ENCODE peak calls at places on chromosome 17, in eight cellular contexts. N is dorsolateral prefrontal cortex, G is brain microvascular endothelial cell, J is uterus, R is OCI-LY7, F is heart right ventricle, P is IMR-90, O is thoracic aorta. Y is an unnamed sample.
A peak's percentile ranks its signal among the peaks of the same experiment; 100 is the strongest.

GRCh38 chr17:4558311-4558972 is 1.9 kb downstream of the GGT6 start:
- DNase-seq in N (no peak), G (no peak), J (no peak), R (no peak), F (no peak), P (no peak), O (no peak), Y (no peak)

GRCh38 chr17:81420769-81421462 is 25.7 kb downstream of the BAHCC1 start:
- DNase-seq in N (peak; percentile 83), G (no peak), J (no peak), R (no peak), F (peak; percentile 76), P (peak; percentile 49), O (peak; percentile 68), Y (no peak)

GRCh38 chr17:33520404-33521032 is 227.4 kb upstream of the ASIC2 start:
- DNase-seq in N (peak; percentile 56), G (no peak), J (peak; percentile 34), R (peak; percentile 37), F (peak; percentile 57), P (peak; percentile 1), O (no peak), Y (peak; percentile 18)

GRCh38 chr17:64455993-64456885 is 7.3 kb downstream of the MILR1 start:
- DNase-seq in N (no peak), G (no peak), J (no peak), R (peak; percentile 89), F (no peak), P (no peak), O (no peak), Y (peak; percentile 42)

GRCh38 chr17:37650419-37651003 is 7.3 kb upstream of the DDX52 start:
- DNase-seq in N (peak; percentile 22), G (peak; percentile 40), J (no peak), R (peak; percentile 10), F (no peak), P (peak; percentile 59), O (no peak), Y (no peak)

GRCh38 chr17:64058547-64059115 is 38.2 kb upstream of the ICAM2 start:
- DNase-seq in N (no peak), G (no peak), J (no peak), R (peak; percentile 35), F (no peak), P (peak; percentile 14), O (no peak), Y (no peak)

GRCh38 chr17:6303664-6304063 is 131.3 kb downstream of the AIPL1 start:
- DNase-seq in N (no peak), G (peak; percentile 6), J (no peak), R (peak; percentile 29), F (peak; percentile 16), P (no peak), O (no peak), Y (no peak)

GRCh38 chr17:55693244-55694216 is 29.1 kb downstream of the TMEM100 start:
- DNase-seq in N (no peak), G (no peak), J (no peak), R (no peak), F (no peak), P (peak; percentile 4), O (no peak), Y (no peak)

GRCh38 chr17:68771867-68772515 is 170.8 kb upstream of the FAM20A start:
- DNase-seq in N (peak; percentile 40), G (peak; percentile 69), J (peak; percentile 51), R (peak; percentile 80), F (no peak), P (peak; percentile 75), O (no peak), Y (no peak)

GRCh38 chr17:63827801-63828221 is 348 bp upstream of the FTSJ3 start:
- DNase-seq in N (no peak), G (no peak), J (no peak), R (peak; percentile 38), F (no peak), P (no peak), O (no peak), Y (no peak)

GRCh38 chr17:80805032-80805751 is 186.4 kb upstream of the CHMP6 start:
- DNase-seq in N (peak; percentile 65), G (no peak), J (no peak), R (no peak), F (no peak), P (peak; percentile 74), O (no peak), Y (no peak)

GRCh38 chr17:36851230-36851629 is 86.0 kb upstream of the LHX1 start:
- DNase-seq in N (no peak), G (no peak), J (no peak), R (no peak), F (no peak), P (peak; percentile 45), O (no peak), Y (no peak)

GRCh38 chr17:76897023-76897422 is 28.8 kb downstream of the MGAT5B start:
- DNase-seq in N (no peak), G (no peak), J (no peak), R (no peak), F (no peak), P (no peak), O (no peak), Y (no peak)

GRCh38 chr17:45409659-45410076 is 23.0 kb downstream of the ARHGAP27 start:
- DNase-seq in N (no peak), G (no peak), J (no peak), R (peak; percentile 56), F (no peak), P (no peak), O (no peak), Y (no peak)

GRCh38 chr17:72412650-72413076 is 291.8 kb downstream of the SOX9 start:
- DNase-seq in N (no peak), G (no peak), J (no peak), R (no peak), F (no peak), P (no peak), O (no peak), Y (no peak)

GRCh38 chr17:4135489-4135888 is 7.3 kb downstream of the ZZEF1 start:
- DNase-seq in N (no peak), G (no peak), J (no peak), R (no peak), F (no peak), P (no peak), O (no peak), Y (no peak)

GRCh38 chr17:8904686-8905085 is 37.2 kb upstream of the PIK3R6 start:
- DNase-seq in N (no peak), G (no peak), J (no peak), R (no peak), F (no peak), P (no peak), O (no peak), Y (no peak)
- H3K4me3 ChIP-seq in N (no peak overlapping the region), G (no peak overlapping the region), J (no peak overlapping the region), R (no peak overlapping the region), F (no peak overlapping the region), P (no peak overlapping the region), O (no peak overlapping the region), Y (no peak overlapping the region)

DNA sequence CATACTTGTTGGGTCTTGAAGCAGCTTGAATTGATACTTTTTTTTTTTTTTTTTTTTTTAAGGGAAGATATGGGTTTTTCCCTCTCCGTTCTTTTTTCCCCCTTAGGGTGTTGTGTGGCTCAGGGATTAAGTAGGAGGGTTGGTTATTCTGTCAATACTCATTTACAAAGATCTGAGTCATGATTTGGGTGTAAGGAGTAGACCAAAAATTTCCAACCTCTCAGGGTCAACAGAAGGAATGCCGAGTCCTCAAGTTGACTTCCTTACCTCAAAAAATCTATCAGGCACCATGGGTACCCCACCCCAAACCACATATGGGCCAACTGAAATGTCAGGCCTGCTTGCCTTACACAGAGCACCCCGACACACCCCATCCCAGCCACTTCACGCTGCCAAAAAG is 230.5 kb downstream of the CCDC182 start:
- DNase-seq in N (no peak), G (no peak), J (no peak), R (no peak), F (no peak), P (no peak), O (no peak), Y (no peak)
- H3K27ac ChIP-seq in N (no peak overlapping the region), G (no peak overlapping the region), J (no peak overlapping the region), R (no peak overlapping the region), F (no peak overlapping the region), P (no peak overlapping the region), O (no peak overlapping the region), Y (no peak overlapping the region)

GRCh38 chr17:40348562-40349476 is 15.7 kb downstream of the GJD3 start:
- DNase-seq in N (peak; percentile 81), G (no peak), J (peak; percentile 37), R (no peak), F (peak; percentile 76), P (no peak), O (no peak), Y (no peak)

GRCh38 chr17:40350410-40351184 is 13.9 kb downstream of the GJD3 start:
- DNase-seq in N (no peak), G (peak; percentile 66), J (no peak), R (no peak), F (no peak), P (no peak), O (no peak), Y (no peak)

GRCh38 chr17:40351185-40352043 is 13.1 kb downstream of the GJD3 start:
- DNase-seq in N (no peak), G (no peak), J (no peak), R (no peak), F (no peak), P (no peak), O (no peak), Y (no peak)

GRCh38 chr17:40348136-40348504 is 16.4 kb downstream of the GJD3 start:
- DNase-seq in N (no peak), G (no peak), J (no peak), R (no peak), F (no peak), P (no peak), O (no peak), Y (no peak)

DNA sequence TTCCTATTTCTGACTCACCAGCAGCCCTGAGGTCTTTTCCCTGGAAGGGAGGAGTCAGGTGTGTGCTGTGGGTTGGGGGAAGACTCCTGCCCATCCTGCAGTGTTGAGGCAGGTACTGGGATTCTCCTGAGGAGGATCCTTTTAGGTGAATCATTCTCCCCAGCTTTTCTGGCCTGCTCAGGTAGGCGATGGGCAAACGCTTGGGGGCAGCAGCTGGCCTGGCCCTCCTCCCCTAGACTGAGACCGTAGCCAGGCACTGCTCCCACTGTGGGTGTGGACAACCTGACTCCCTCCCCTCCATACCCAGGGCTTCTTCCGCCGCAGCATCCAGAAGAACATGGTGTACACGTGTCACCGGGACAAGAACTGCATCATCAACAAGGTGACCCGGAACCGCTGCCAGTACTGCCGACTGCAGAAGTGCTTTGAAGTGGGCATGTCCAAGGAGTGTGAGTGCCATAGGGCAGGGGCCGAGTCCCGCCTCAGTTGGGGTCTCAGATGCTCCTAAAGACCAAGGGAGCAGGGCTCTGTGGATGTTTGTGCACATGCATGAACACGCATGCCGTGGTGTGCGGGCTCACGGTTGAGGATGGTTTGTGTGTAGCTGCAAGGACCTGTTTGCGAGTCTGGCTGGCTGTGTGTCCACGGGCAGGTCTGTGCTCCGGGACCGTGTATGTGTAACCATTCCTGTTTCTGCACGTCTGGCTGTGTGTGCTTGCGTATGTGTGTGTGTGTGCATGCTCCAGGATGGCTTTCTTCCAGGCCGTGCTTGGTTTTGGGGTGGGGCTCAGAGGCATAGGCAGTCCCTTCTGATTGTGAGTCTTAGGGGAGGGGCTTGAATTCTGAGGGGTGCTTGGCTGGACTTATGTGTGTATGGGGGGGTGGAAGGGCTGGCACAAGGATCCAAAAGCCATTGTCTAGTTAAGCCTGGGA is 14.8 kb downstream of the GJD3 start:
- DNase-seq in N (no peak), G (no peak), J (peak; percentile 25), R (no peak), F (no peak), P (peak; percentile 38), O (no peak), Y (no peak)
- H3K4me3 ChIP-seq in N (no peak overlapping the region), G (no peak overlapping the region), J (no peak overlapping the region), R (no peak overlapping the region), F (no peak overlapping the region), P (no peak overlapping the region), O (no peak overlapping the region), Y (no peak overlapping the region)

GRCh38 chr17:70313450-70313849 is 144.1 kb downstream of the KCNJ2 start:
- DNase-seq in N (no peak), G (no peak), J (no peak), R (no peak), F (no peak), P (peak; percentile 86), O (no peak), Y (no peak)
- H3K27ac ChIP-seq in N (no peak overlapping the region), G (peak overlapping the region; percentile 49), J (no peak overlapping the region), R (no peak overlapping the region), F (no peak overlapping the region), P (no peak overlapping the region), O (no peak overlapping the region), Y (no peak overlapping the region)